ENCODE peak calls at places on chromosomes 7 and 10, in seven cellular contexts. O is GM12878, V is endothelial cell of umbilical vein, L is SK-N-SH, Q is DND-41, Z is PC-3, B is fibroblast of lung. I is an unnamed sample.

GRCh38 chr10:14971867-14972448 is 12.8 kb downstream of the MEIG1 start:
- DNase-seq in O (no peak), Z (peak), L (no peak), V (peak), Q (peak), B (no peak), I (no peak)

GRCh38 chr7:43583424-43584199 is 704 bp downstream of the STK17A start:
- DNase-seq in B (peak), O (no peak), Z (peak), V (peak), Q (peak), L (peak), I (peak)

GRCh38 chr7:158838238-158838637 is 8.9 kb upstream of the ESYT2 start:
- DNase-seq in V (no peak), O (no peak), Z (no peak), L (no peak), Q (no peak), B (no peak), I (no peak)

GRCh38 chr7:13988011-13988410 is 1.5 kb downstream of the ETV1 start:
- DNase-seq in Z (peak), Q (no peak), V (peak), L (no peak), O (no peak), B (peak), I (peak)

GRCh38 chr10:70816220-70816894 is 609 bp downstream of the SGPL1 start:
- DNase-seq in V (peak), O (no peak), Q (peak), Z (peak), B (peak), L (peak), I (peak)

GRCh38 chr7:2010101-2010500 is 222.6 kb downstream of the MAD1L1 start:
- DNase-seq in Z (no peak), V (no peak), B (no peak), L (peak), O (no peak), Q (no peak), I (no peak)

GRCh38 chr7:46054290-46054689 is 133.2 kb upstream of the IGFBP3 start:
- DNase-seq in Q (no peak), Z (no peak), L (no peak), O (no peak), V (peak), B (peak), I (peak)

GRCh38 chr7:39507866-39508551 is 58.2 kb upstream of the YAE1 start:
- DNase-seq in B (peak), O (no peak), L (no peak), Z (no peak), V (no peak), Q (no peak), I (peak)

GRCh38 chr7:55977831-55978230 is 13.4 kb downstream of the NIPSNAP2 start:
- DNase-seq in V (peak), L (no peak), Z (peak), B (peak), O (no peak), Q (no peak), I (peak)

GRCh38 chr7:75739796-75740672 is 1.3 kb upstream of the HIP1 start:
- DNase-seq in L (no peak), B (no peak), Z (peak), Q (no peak), V (no peak), O (peak), I (peak)

GRCh38 chr10:121073743-121074142 is 222.6 kb downstream of the WDR11 start:
- DNase-seq in Q (no peak), O (no peak), B (no peak), Z (no peak), L (peak), V (no peak), I (no peak)

GRCh38 chr7:136502162-136502561 is 366.3 kb upstream of the CHRM2 start:
- DNase-seq in Q (no peak), V (no peak), O (no peak), Z (no peak), B (peak), L (no peak), I (no peak)

GRCh38 chr7:50677279-50677996 is 105.3 kb downstream of the GRB10 start:
- DNase-seq in Q (no peak), Z (no peak), V (no peak), O (no peak), L (no peak), B (no peak), I (no peak)

GRCh38 chr10:23412223-23412622 is 26.7 kb upstream of the OTUD1 start:
- DNase-seq in O (no peak), Z (peak), B (peak), Q (no peak), L (no peak), V (no peak), I (peak)

GRCh38 chr10:1043532-1043995 is 5.4 kb downstream of the IDI1 start:
- DNase-seq in L (no peak), O (peak), V (peak), Z (no peak), Q (no peak), B (no peak), I (no peak)

GRCh38 chr7:149772236-149772820 is 1.1 kb downstream of the ZNF467 start:
- DNase-seq in B (no peak), L (peak), Z (no peak), O (no peak), Q (peak), V (no peak), I (peak)

GRCh38 chr7:45082031-45082830 is 6.5 kb downstream of the NACAD start:
- DNase-seq in O (no peak), B (peak), L (peak), Q (no peak), Z (no peak), V (no peak), I (no peak)

GRCh38 chr7:134804351-134804750 is 24.9 kb downstream of the CALD1 start:
- DNase-seq in O (no peak), V (peak), Q (no peak), L (no peak), Z (no peak), B (peak), I (peak)

GRCh38 chr10:5888843-5889623 is 660 bp downstream of the ANKRD16 start:
- DNase-seq in V (peak), Z (peak), Q (peak), B (peak), L (peak), O (no peak), I (peak)

GRCh38 chr7:28729276-28729675 is 228.9 kb downstream of the TRIL start:
- DNase-seq in V (no peak), O (no peak), Z (peak), Q (no peak), B (peak), L (no peak), I (peak)

GRCh38 chr10:92074126-92074887 is 150.7 kb downstream of the BTAF1 start:
- DNase-seq in Z (peak), L (no peak), Q (no peak), V (peak), O (no peak), B (no peak), I (peak)

GRCh38 chr10:5948999-5949759 is 28.2 kb downstream of the IL15RA start:
- DNase-seq in L (peak), B (peak), V (peak), Q (peak), Z (peak), O (no peak), I (peak)

GRCh38 chr10:13707156-13707881 is 120.6 kb downstream of the PRPF18 start:
- DNase-seq in Q (peak), B (peak), V (peak), Z (peak), L (no peak), O (no peak), I (peak)

GRCh38 chr7:151756076-151756731 is 120.7 kb downstream of the PRKAG2 start:
- DNase-seq in L (no peak), Z (peak), O (no peak), B (peak), Q (peak), V (peak), I (peak)

GRCh38 chr10:111277685-111278084 is 200.9 kb downstream of the ADRA2A start:
- DNase-seq in Z (no peak), L (no peak), V (no peak), O (no peak), Q (no peak), B (no peak), I (no peak)

GRCh38 chr7:47508389-47509380 is 73.2 kb downstream of the TNS3 start:
- DNase-seq in V (no peak), L (peak), O (no peak), B (peak), Q (no peak), Z (peak), I (no peak)

GRCh38 chr10:61757525-61758397 is 95.0 kb downstream of the CABCOCO1 start:
- DNase-seq in B (peak), V (peak), O (no peak), Q (no peak), L (no peak), Z (peak), I (peak)

GRCh38 chr7:79451580-79451979 is 1.9 kb downstream of the MAGI2 start:
- DNase-seq in L (no peak), O (no peak), Z (no peak), Q (no peak), V (no peak), B (no peak), I (no peak)

GRCh38 chr7:64183126-64183742 is 23.8 kb upstream of the ZNF735 start:
- DNase-seq in Q (no peak), B (no peak), L (peak), Z (no peak), O (no peak), V (no peak), I (peak)

GRCh38 chr10:78982726-78983125 is 86.0 kb upstream of the ZMIZ1 start:
- DNase-seq in O (no peak), Z (no peak), L (no peak), V (no peak), Q (no peak), B (no peak), I (no peak)

GRCh38 chr10:11673346-11674330 is 62.2 kb upstream of the USP6NL start:
- DNase-seq in V (peak), B (no peak), L (no peak), Z (no peak), O (no peak), Q (no peak), I (peak)

GRCh38 chr10:7492660-7493046 is 81.8 kb upstream of the SFMBT2 start:
- DNase-seq in V (no peak), L (no peak), B (no peak), Q (no peak), O (no peak), Z (no peak), I (no peak)

GRCh38 chr10:2985729-2986232 is 81.6 kb upstream of the PFKP start:
- DNase-seq in O (no peak), L (no peak), Z (peak), B (peak), Q (no peak), V (peak), I (peak)

GRCh38 chr10:71974489-71975011 is 10.4 kb downstream of the CHST3 start:
- DNase-seq in O (no peak), V (peak), Z (peak), Q (no peak), B (peak), L (no peak), I (peak)

GRCh38 chr10:132910901-132911711 is 31.3 kb downstream of the CFAP46 start:
- DNase-seq in O (no peak), B (peak), V (no peak), L (no peak), Z (no peak), Q (no peak), I (peak)

GRCh38 chr7:96823274-96823673 is 113.6 kb upstream of the SEM1 start:
- DNase-seq in L (no peak), Z (peak), O (no peak), B (peak), V (no peak), Q (no peak), I (peak)

GRCh38 chr10:95770084-95770720 is 14.2 kb downstream of the ENTPD1 start:
- DNase-seq in L (no peak), Z (no peak), V (no peak), Q (no peak), B (no peak), O (no peak), I (no peak)
- H3K9ac ChIP-seq in L (no peak), Z (no peak), V (no peak), Q (no peak), B (no peak), O (peak), I (no peak)

GRCh38 chr7:5694221-5694754 is 87.2 kb downstream of the RNF216 start:
- DNase-seq in O (no peak), Q (no peak), L (no peak), B (peak), V (peak), Z (peak), I (peak)
- H3K9ac ChIP-seq in O (peak), Q (no peak), L (peak), B (peak), V (no peak), Z (peak), I (peak)

DNA sequence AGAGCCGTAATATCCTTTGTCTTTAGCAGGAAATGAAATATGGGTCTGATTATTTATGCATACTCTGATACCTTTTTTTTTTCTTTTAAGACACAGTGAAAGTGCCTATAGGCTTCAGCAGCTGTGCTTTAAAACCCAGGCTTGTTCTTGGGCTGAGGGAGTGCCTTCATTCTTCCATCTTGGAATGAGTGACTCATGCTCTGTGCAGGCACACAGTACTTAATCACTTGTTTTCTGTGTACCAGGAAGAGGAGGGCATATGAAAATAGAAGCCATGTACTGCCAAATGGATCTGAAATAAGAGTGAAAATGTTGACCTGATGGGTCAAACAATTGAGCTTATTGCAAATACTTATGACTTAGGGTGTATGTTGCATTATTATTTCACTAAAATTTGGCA is 12.0 kb downstream of the INPP5F start:
- DNase-seq in L (no peak), Q (no peak), Z (peak), V (peak), B (peak), O (no peak), I (peak)
- H3K9ac ChIP-seq in L (peak), Q (no peak), Z (no peak), V (peak), B (no peak), O (no peak), I (peak)

DNA sequence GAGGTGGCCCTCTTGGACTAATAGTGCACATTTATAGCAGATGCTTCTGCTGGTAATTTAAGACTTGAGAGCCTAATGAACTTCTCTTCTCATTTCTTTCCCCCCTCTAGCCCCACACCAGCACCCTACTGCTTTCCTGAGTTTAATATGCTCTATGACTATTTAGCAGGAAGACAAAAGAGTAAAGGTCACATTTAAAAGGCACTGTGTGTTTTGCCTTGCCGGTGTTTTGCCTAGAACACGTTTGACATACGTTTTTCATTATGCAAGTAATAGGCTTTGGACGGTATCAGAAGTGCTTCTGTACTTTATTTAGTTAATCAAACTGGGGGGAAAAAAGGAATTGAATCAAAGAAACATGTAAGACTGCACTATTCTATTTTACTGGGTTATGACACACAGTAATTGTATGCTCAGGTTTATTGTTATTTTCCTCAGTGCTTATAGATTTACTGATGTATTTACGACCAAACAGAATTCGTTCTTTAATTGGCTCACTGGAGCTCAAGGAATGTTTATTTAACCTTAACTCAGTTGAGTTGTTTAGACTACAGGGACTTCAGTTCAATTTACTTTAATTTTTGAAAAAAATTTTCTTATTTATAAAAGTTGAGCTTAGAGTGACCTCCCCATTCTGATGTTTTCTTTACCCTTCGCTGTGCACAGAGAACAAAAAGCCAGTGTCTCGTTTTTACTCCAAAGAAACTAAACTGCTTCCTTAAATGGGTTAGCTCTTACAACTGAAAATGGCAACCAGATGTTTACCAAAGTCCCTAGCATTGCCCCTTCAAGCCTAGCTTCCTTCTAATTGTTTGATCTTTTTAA is 35.4 kb downstream of the CPED1 start:
- DNase-seq in B (no peak), V (peak), O (no peak), Q (no peak), Z (no peak), L (no peak), I (peak)
- H3K9ac ChIP-seq in B (no peak), V (no peak), O (no peak), Q (no peak), Z (no peak), L (no peak), I (no peak)

I was measured in GM23248.